ENCODE peak calls at places on chromosomes 7 and 10, in seven cellular contexts. J, H, F, X, A, V and M are unnamed samples.
A peak's percentile ranks its signal among the peaks of the same experiment; 100 is the strongest.

GRCh38 chr10:26960308-26960707 is 99.5 kb upstream of the ABI1 start:
- DNase-seq in A (no peak), X (no peak), H (peak; percentile 32), F (no peak), J (no peak), V (no peak), M (no peak)

GRCh38 chr10:33103980-33104379 is 145.9 kb upstream of the ITGB1 start:
- DNase-seq in J (no peak), X (no peak), H (no peak), V (no peak), A (no peak), F (no peak), M (no peak)

GRCh38 chr7:101126651-101127459 is at the start of gene SERPINE1:
- DNase-seq in F (peak; percentile 76), A (peak; percentile 72), X (peak; percentile 97), V (peak; percentile 31), J (peak; percentile 26), H (peak; percentile 83), M (peak; percentile 82)

GRCh38 chr7:121212031-121212430 is 116.8 kb upstream of the WNT16 start:
- DNase-seq in X (no peak), F (no peak), A (no peak), J (no peak), V (no peak), H (no peak), M (no peak)

GRCh38 chr7:147593271-147594057 is 997.1 kb upstream of the C7orf33 start:
- DNase-seq in A (no peak), J (no peak), V (no peak), F (no peak), H (no peak), X (no peak), M (no peak)

GRCh38 chr7:141501451-141501850 is 49.8 kb upstream of the AGK start:
- DNase-seq in J (no peak), F (no peak), H (no peak), X (no peak), A (no peak), V (no peak), M (no peak)

GRCh38 chr10:35421553-35422178 is 85.4 kb downstream of the CCNY start:
- DNase-seq in V (no peak), J (no peak), F (no peak), X (peak; percentile 25), H (no peak), A (no peak), M (no peak)

GRCh38 chr7:135970682-135971365 is 6.3 kb downstream of the MTPN start:
- DNase-seq in X (no peak), F (peak; percentile 80), J (peak; percentile 45), H (no peak), A (peak; percentile 47), V (no peak), M (no peak)

GRCh38 chr10:79816-80215 is 30.7 kb upstream of the TUBB8 start:
- DNase-seq in V (no peak), X (no peak), J (no peak), H (no peak), F (no peak), A (no peak), M (no peak)

GRCh38 chr10:4429538-4429937 is 396.5 kb upstream of the AKR1E2 start:
- DNase-seq in J (no peak), X (no peak), F (no peak), H (no peak), A (no peak), V (no peak), M (no peak)

GRCh38 chr10:101576229-101576863 is 11.7 kb downstream of the POLL start:
- DNase-seq in A (no peak), J (no peak), X (no peak), H (no peak), V (no peak), F (no peak), M (no peak)

GRCh38 chr10:63671317-63671937 is 150.2 kb downstream of the REEP3 start:
- DNase-seq in X (no peak), V (no peak), H (no peak), A (no peak), F (no peak), J (no peak), M (no peak)

GRCh38 chr7:74454059-74454947 is 597 bp downstream of the GTF2IRD1 start:
- DNase-seq in H (no peak), V (no peak), J (peak; percentile 17), X (no peak), A (no peak), F (no peak), M (peak; percentile 43)

GRCh38 chr7:101733713-101734475 is 83.5 kb upstream of the CUX1 start:
- DNase-seq in F (no peak), H (peak; percentile 80), A (peak; percentile 29), V (no peak), X (no peak), J (no peak), M (no peak)

GRCh38 chr10:784759-785538 is 95.5 kb upstream of the DIP2C start:
- DNase-seq in A (no peak), X (peak; percentile 44), V (no peak), F (no peak), H (peak; percentile 57), J (no peak), M (peak; percentile 83)

GRCh38 chr7:98674881-98675280 is 57.8 kb downstream of the NPTX2 start:
- DNase-seq in J (no peak), H (no peak), V (no peak), X (no peak), F (no peak), A (no peak), M (no peak)

GRCh38 chr10:118594392-118595063 is 920 bp downstream of the PRLHR start:
- DNase-seq in V (peak; percentile 17), X (no peak), A (no peak), F (no peak), H (peak; percentile 52), J (no peak), M (peak; percentile 49)

GRCh38 chr7:132030161-132030568 is 473.7 kb upstream of the PODXL start:
- DNase-seq in A (no peak), V (no peak), X (no peak), H (no peak), F (no peak), J (no peak), M (no peak)

GRCh38 chr10:18472977-18473376 is 178.4 kb downstream of the NSUN6 start:
- DNase-seq in V (no peak), J (no peak), X (no peak), H (no peak), A (no peak), F (peak; percentile 7), M (no peak)
- TF ChIP-seq CTCF in V (no peak), J (no peak), X (no peak), H (no peak), A (peak; percentile 18), F (peak; percentile 66), M (no peak)

GRCh38 chr7:97418312-97418711 is 300.8 kb downstream of the SDHAF3 start:
- DNase-seq in F (peak; percentile 3), A (no peak), X (no peak), J (no peak), V (no peak), H (no peak), M (peak; percentile 5)
- TF ChIP-seq CTCF in F (peak; percentile 29), A (no peak), X (no peak), J (no peak), V (no peak), H (no peak), M (no peak)

GRCh38 chr10:3067045-3067858 is at the start of gene PFKP:
- DNase-seq in J (no peak), X (no peak), V (peak; percentile 35), H (no peak), F (peak; percentile 64), A (peak; percentile 60), M (peak; percentile 67)

GRCh38 chr10:3067859-3068179 is 471 bp downstream of the PFKP start:
- DNase-seq in H (no peak), J (no peak), X (no peak), A (no peak), F (peak; percentile 42), V (no peak), M (no peak)

GRCh38 chr10:3068968-3069737 is 1.8 kb downstream of the PFKP start:
- DNase-seq in F (peak; percentile 55), H (no peak), J (no peak), A (peak; percentile 49), V (no peak), X (no peak), M (peak; percentile 40)

GRCh38 chr10:3069876-3070275 is 2.5 kb downstream of the PFKP start:
- DNase-seq in X (no peak), J (no peak), V (no peak), H (no peak), A (no peak), F (no peak), M (no peak)

DNA sequence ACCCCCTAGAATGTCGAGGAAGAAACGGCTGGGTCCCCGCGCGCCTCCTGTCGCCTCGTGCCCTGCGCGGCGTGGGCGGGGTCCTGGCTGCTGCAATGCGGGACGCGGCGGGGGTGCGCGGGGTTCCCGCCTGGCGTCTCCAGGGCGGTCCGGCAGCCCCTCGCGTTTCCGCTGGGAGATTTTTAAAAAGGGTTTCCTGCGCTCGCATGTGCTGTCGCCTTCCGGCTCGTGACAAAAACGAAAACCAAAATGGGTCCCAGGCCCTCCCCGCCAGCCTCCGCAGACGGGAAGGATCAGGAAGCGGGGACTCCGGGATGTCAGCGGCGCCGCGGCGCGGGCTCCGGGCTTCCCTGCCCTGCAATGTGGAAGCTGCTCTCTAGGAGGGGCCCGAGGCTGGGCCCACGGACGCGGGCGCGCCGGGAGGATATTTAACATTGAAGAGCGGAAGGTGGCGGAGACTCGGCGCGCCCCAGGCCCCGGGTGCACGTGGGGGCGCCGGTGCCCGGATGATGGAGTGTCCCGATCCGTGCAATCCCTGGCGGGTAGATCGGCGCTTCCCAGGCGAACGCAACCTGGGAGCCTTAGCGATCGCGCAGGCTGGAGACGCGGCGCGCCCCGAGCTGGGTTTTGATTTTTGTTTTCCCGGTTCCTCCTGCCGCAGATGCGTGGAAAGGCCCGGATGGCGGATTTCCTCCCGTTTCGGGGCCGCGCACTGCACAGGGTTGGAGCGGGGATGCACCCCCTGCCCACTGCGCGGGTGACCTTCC is 1.0 kb downstream of the PFKP start:
- DNase-seq in V (peak; percentile 19), F (peak; percentile 76), A (peak; percentile 77), H (peak; percentile 74), X (no peak), J (no peak), M (peak; percentile 78)
- TF ChIP-seq CTCF in V (no peak), F (no peak), A (peak; percentile 12), H (peak; percentile 38), X (peak; percentile 27), J (no peak), M (no peak)

GRCh38 chr10:112724404-112724991 is 225.5 kb upstream of the TCF7L2 start:
- DNase-seq in V (no peak), H (no peak), X (no peak), F (no peak), A (no peak), J (no peak), M (no peak)

GRCh38 chr10:112720178-112720577 is 229.9 kb upstream of the TCF7L2 start:
- DNase-seq in F (no peak), A (no peak), J (no peak), X (no peak), V (no peak), H (no peak), M (no peak)

GRCh38 chr10:112722758-112723157 is 227.3 kb upstream of the TCF7L2 start:
- DNase-seq in A (no peak), H (no peak), X (no peak), V (no peak), F (no peak), J (no peak), M (no peak)

GRCh38 chr10:112723876-112724275 is 226.2 kb upstream of the TCF7L2 start:
- DNase-seq in F (no peak), A (no peak), V (no peak), J (no peak), X (no peak), H (no peak), M (no peak)

GRCh38 chr10:112721080-112721698 is 228.9 kb upstream of the TCF7L2 start:
- DNase-seq in F (no peak), A (peak; percentile 9), V (no peak), J (no peak), H (no peak), X (no peak), M (peak; percentile 12)
- TF ChIP-seq CTCF in F (peak; percentile 20), A (peak; percentile 64), V (peak; percentile 63), J (peak; percentile 47), H (peak; percentile 77), X (peak; percentile 68), M (peak; percentile 61)